ENCODE peak calls at places on chromosomes 7 and 10, in five cellular contexts. One of them, this sample, is unnamed.

GRCh38 chr7:151495360-151495759 is 24.3 kb downstream of the RHEB start:
- DNase-seq in gastrocnemius medialis: no peak
- DNase-seq in HepG2: no peak
- DNase-seq in esophagus squamous epithelium: no peak
- DNase-seq in uterus: no peak
- DNase-seq in this sample: no peak

GRCh38 chr7:138008588-138009349 is 6.9 kb upstream of the CREB3L2 start:
- DNase-seq in HepG2: peak
- DNase-seq in gastrocnemius medialis: no peak
- DNase-seq in esophagus squamous epithelium: no peak
- DNase-seq in uterus: peak
- DNase-seq in this sample: peak

GRCh38 chr7:6438427-6438826 is 9.3 kb downstream of the DAGLB start:
- DNase-seq in HepG2: no peak
- DNase-seq in esophagus squamous epithelium: no peak
- DNase-seq in uterus: no peak
- DNase-seq in gastrocnemius medialis: no peak
- DNase-seq in this sample: no peak

GRCh38 chr7:96770758-96771157 is 61.1 kb upstream of the SEM1 start:
- DNase-seq in HepG2: no peak
- DNase-seq in esophagus squamous epithelium: no peak
- DNase-seq in uterus: no peak
- DNase-seq in gastrocnemius medialis: no peak
- DNase-seq in this sample: no peak

GRCh38 chr10:93541402-93542357 is 24.8 kb upstream of the FFAR4 start:
- DNase-seq in uterus: no peak
- DNase-seq in esophagus squamous epithelium: no peak
- DNase-seq in HepG2: peak
- DNase-seq in gastrocnemius medialis: no peak
- DNase-seq in this sample: peak

GRCh38 chr7:836429-836828 is 4.2 kb downstream of the SUN1 start:
- DNase-seq in esophagus squamous epithelium: no peak
- DNase-seq in gastrocnemius medialis: no peak
- DNase-seq in HepG2: peak
- DNase-seq in uterus: peak
- DNase-seq in this sample: no peak

GRCh38 chr7:111239437-111239836 is 148.5 kb downstream of the LRRN3 start:
- DNase-seq in HepG2: no peak
- DNase-seq in esophagus squamous epithelium: no peak
- DNase-seq in uterus: no peak
- DNase-seq in gastrocnemius medialis: no peak
- DNase-seq in this sample: no peak

GRCh38 chr10:132462463-132463332 is 65.7 kb downstream of the PWWP2B start:
- DNase-seq in HepG2: no peak
- DNase-seq in uterus: no peak
- DNase-seq in gastrocnemius medialis: no peak
- DNase-seq in esophagus squamous epithelium: no peak
- DNase-seq in this sample: no peak

GRCh38 chr7:122304996-122305421 is 459 bp upstream of the FEZF1 start:
- DNase-seq in uterus: no peak
- DNase-seq in HepG2: no peak
- DNase-seq in gastrocnemius medialis: no peak
- DNase-seq in esophagus squamous epithelium: no peak
- DNase-seq in this sample: no peak

GRCh38 chr7:101035941-101036340 is 16.1 kb downstream of the MUC17 start:
- DNase-seq in gastrocnemius medialis: no peak
- DNase-seq in HepG2: no peak
- DNase-seq in uterus: no peak
- DNase-seq in esophagus squamous epithelium: no peak
- DNase-seq in this sample: no peak

GRCh38 chr10:60717852-60718251 is 60.4 kb upstream of the CDK1 start:
- DNase-seq in esophagus squamous epithelium: no peak
- DNase-seq in uterus: no peak
- DNase-seq in HepG2: no peak
- DNase-seq in gastrocnemius medialis: no peak
- DNase-seq in this sample: no peak

GRCh38 chr10:75512534-75512933 is 81.1 kb downstream of the LRMDA start:
- DNase-seq in uterus: no peak
- DNase-seq in HepG2: no peak
- DNase-seq in esophagus squamous epithelium: no peak
- DNase-seq in gastrocnemius medialis: no peak
- DNase-seq in this sample: no peak

GRCh38 chr10:101778781-101779543 is 3.0 kb upstream of the FGF8 start:
- DNase-seq in esophagus squamous epithelium: no peak
- DNase-seq in HepG2: no peak
- DNase-seq in gastrocnemius medialis: no peak
- DNase-seq in uterus: no peak
- DNase-seq in this sample: no peak

GRCh38 chr7:108296911-108297310 is 159.3 kb downstream of the NRCAM start:
- DNase-seq in esophagus squamous epithelium: no peak
- DNase-seq in uterus: no peak
- DNase-seq in gastrocnemius medialis: no peak
- DNase-seq in HepG2: no peak
- DNase-seq in this sample: no peak

GRCh38 chr7:158133057-158133456 is 454.6 kb downstream of the PTPRN2 start:
- DNase-seq in HepG2: no peak
- DNase-seq in gastrocnemius medialis: no peak
- DNase-seq in uterus: no peak
- DNase-seq in esophagus squamous epithelium: no peak
- DNase-seq in this sample: no peak

GRCh38 chr10:34669079-34669478 is 146.0 kb downstream of the PARD3 start:
- DNase-seq in esophagus squamous epithelium: no peak
- DNase-seq in gastrocnemius medialis: no peak
- DNase-seq in HepG2: no peak
- DNase-seq in uterus: no peak
- DNase-seq in this sample: no peak

GRCh38 chr10:119550802-119551201 is 8.3 kb upstream of the RGS10 start:
- DNase-seq in uterus: no peak
- DNase-seq in gastrocnemius medialis: no peak
- DNase-seq in HepG2: no peak
- DNase-seq in esophagus squamous epithelium: no peak
- DNase-seq in this sample: no peak

GRCh38 chr10:101565370-101565900 is 22.6 kb downstream of the POLL start:
- DNase-seq in HepG2: no peak
- DNase-seq in uterus: no peak
- DNase-seq in gastrocnemius medialis: no peak
- DNase-seq in esophagus squamous epithelium: no peak
- DNase-seq in this sample: no peak

GRCh38 chr10:101380353-101381017 is 26.5 kb downstream of the BTRC start:
- DNase-seq in HepG2: no peak
- DNase-seq in gastrocnemius medialis: no peak
- DNase-seq in esophagus squamous epithelium: no peak
- DNase-seq in uterus: no peak
- DNase-seq in this sample: no peak

GRCh38 chr10:69649771-69650550 is 19.9 kb downstream of the FAM241B start:
- DNase-seq in uterus: no peak
- DNase-seq in esophagus squamous epithelium: no peak
- DNase-seq in HepG2: no peak
- DNase-seq in gastrocnemius medialis: no peak
- DNase-seq in this sample: no peak

GRCh38 chr10:82866424-82867020 is 991.5 kb downstream of the NRG3 start:
- DNase-seq in uterus: no peak
- DNase-seq in esophagus squamous epithelium: no peak
- DNase-seq in HepG2: no peak
- DNase-seq in gastrocnemius medialis: no peak
- DNase-seq in this sample: no peak

GRCh38 chr7:55086413-55087201 is 67.8 kb downstream of the EGFR start:
- DNase-seq in gastrocnemius medialis: no peak
- DNase-seq in uterus: no peak
- DNase-seq in HepG2: peak
- DNase-seq in esophagus squamous epithelium: no peak
- DNase-seq in this sample: peak

GRCh38 chr10:104253106-104253505 is 1.6 kb upstream of the GSTO1 start:
- DNase-seq in gastrocnemius medialis: no peak
- DNase-seq in HepG2: peak
- DNase-seq in uterus: no peak
- DNase-seq in esophagus squamous epithelium: no peak
- DNase-seq in this sample: no peak

GRCh38 chr10:126294451-126294850 is 93.8 kb downstream of the ADAM12 start:
- DNase-seq in esophagus squamous epithelium: no peak
- DNase-seq in HepG2: no peak
- DNase-seq in uterus: no peak
- DNase-seq in gastrocnemius medialis: no peak
- DNase-seq in this sample: no peak

GRCh38 chr7:30026229-30027064 is at the start of gene FKBP14:
- DNase-seq in uterus: peak
- DNase-seq in gastrocnemius medialis: peak
- DNase-seq in esophagus squamous epithelium: peak
- DNase-seq in HepG2: peak
- DNase-seq in this sample: peak

GRCh38 chr7:118372530-118372929 is 148.0 kb downstream of the ANKRD7 start:
- DNase-seq in HepG2: no peak
- DNase-seq in uterus: no peak
- DNase-seq in gastrocnemius medialis: no peak
- DNase-seq in esophagus squamous epithelium: no peak
- DNase-seq in this sample: no peak

GRCh38 chr10:79412516-79412915 is 32.9 kb downstream of the ZCCHC24 start:
- DNase-seq in esophagus squamous epithelium: no peak
- DNase-seq in uterus: peak
- DNase-seq in gastrocnemius medialis: no peak
- DNase-seq in HepG2: no peak
- DNase-seq in this sample: no peak

GRCh38 chr7:104841798-104842197 is 172.2 kb upstream of the KMT2E start:
- DNase-seq in uterus: no peak
- DNase-seq in HepG2: no peak
- DNase-seq in esophagus squamous epithelium: no peak
- DNase-seq in gastrocnemius medialis: no peak
- DNase-seq in this sample: no peak

GRCh38 chr10:60569681-60570080 is 180.0 kb upstream of the ANK3 start:
- DNase-seq in gastrocnemius medialis: no peak
- DNase-seq in esophagus squamous epithelium: no peak
- DNase-seq in HepG2: no peak
- DNase-seq in uterus: no peak
- DNase-seq in this sample: no peak

GRCh38 chr7:2722591-2722990 is 34.6 kb downstream of the AMZ1 start:
- DNase-seq in gastrocnemius medialis: no peak
- DNase-seq in HepG2: no peak
- DNase-seq in uterus: no peak
- DNase-seq in esophagus squamous epithelium: no peak
- DNase-seq in this sample: no peak

GRCh38 chr7:124085168-124085567 is 52.3 kb upstream of the TMEM229A start:
- DNase-seq in uterus: no peak
- DNase-seq in esophagus squamous epithelium: no peak
- DNase-seq in HepG2: no peak
- DNase-seq in gastrocnemius medialis: no peak
- DNase-seq in this sample: no peak

GRCh38 chr10:5103481-5103880 is 9.3 kb downstream of the AKR1C3 start:
- DNase-seq in uterus: no peak
- DNase-seq in gastrocnemius medialis: no peak
- DNase-seq in HepG2: no peak
- DNase-seq in esophagus squamous epithelium: no peak
- DNase-seq in this sample: no peak

GRCh38 chr10:128594688-128595087 is 468.5 kb upstream of the MKI67 start:
- DNase-seq in uterus: no peak
- DNase-seq in HepG2: no peak
- DNase-seq in gastrocnemius medialis: no peak
- DNase-seq in esophagus squamous epithelium: no peak
- DNase-seq in this sample: no peak

GRCh38 chr7:128904381-128905197 is 5.9 kb downstream of the KCP start:
- DNase-seq in HepG2: peak
- DNase-seq in gastrocnemius medialis: no peak
- DNase-seq in uterus: no peak
- DNase-seq in esophagus squamous epithelium: no peak
- DNase-seq in this sample: no peak

GRCh38 chr7:50502001-50502684 is 52.0 kb upstream of the FIGNL1 start:
- DNase-seq in gastrocnemius medialis: peak
- DNase-seq in HepG2: no peak
- DNase-seq in esophagus squamous epithelium: no peak
- DNase-seq in uterus: peak
- DNase-seq in this sample: peak

GRCh38 chr10:77204171-77204570 is 433.4 kb downstream of the KCNMA1 start:
- DNase-seq in uterus: no peak
- DNase-seq in gastrocnemius medialis: no peak
- DNase-seq in esophagus squamous epithelium: no peak
- DNase-seq in HepG2: no peak
- DNase-seq in this sample: no peak

GRCh38 chr7:148940702-148941597 is 56.9 kb upstream of the EZH2 start:
- DNase-seq in HepG2: peak
- DNase-seq in uterus: peak
- DNase-seq in esophagus squamous epithelium: peak
- DNase-seq in gastrocnemius medialis: peak
- DNase-seq in this sample: peak
- TF ChIP-seq POLR2A in HepG2: peak
- TF ChIP-seq POLR2A in uterus: peak
- TF ChIP-seq POLR2A in esophagus squamous epithelium: peak
- TF ChIP-seq POLR2A in gastrocnemius medialis: peak
- TF ChIP-seq POLR2A in this sample: peak

GRCh38 chr10:44385423-44385725 is 477 bp upstream of the CXCL12 start:
- DNase-seq in esophagus squamous epithelium: no peak
- DNase-seq in uterus: no peak
- DNase-seq in gastrocnemius medialis: no peak
- DNase-seq in HepG2: no peak
- DNase-seq in this sample: no peak
- TF ChIP-seq POLR2A in esophagus squamous epithelium: no peak
- TF ChIP-seq POLR2A in uterus: no peak
- TF ChIP-seq POLR2A in gastrocnemius medialis: no peak
- TF ChIP-seq POLR2A in HepG2: no peak
- TF ChIP-seq POLR2A in this sample: no peak

DNA sequence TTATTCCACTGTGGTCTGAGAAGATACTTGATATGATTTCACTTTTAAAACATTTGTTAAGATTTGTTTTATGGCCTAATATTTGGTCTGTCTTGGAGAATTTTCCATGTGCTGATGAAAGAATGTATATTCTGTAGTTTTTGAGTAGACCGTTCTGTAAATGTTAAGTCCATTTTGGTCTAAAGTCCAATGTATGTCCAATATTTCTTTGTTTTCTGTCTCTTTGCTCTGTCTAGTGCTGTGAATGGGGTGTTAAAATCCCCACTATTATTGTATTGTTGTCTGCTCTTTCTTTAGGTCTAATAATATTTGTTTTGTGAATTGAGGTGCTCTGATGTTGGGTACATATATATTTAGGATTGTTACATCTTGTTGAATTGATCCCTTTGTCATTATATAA is 31.3 kb downstream of the DNAJC9 start:
- DNase-seq in uterus: no peak
- DNase-seq in gastrocnemius medialis: no peak
- DNase-seq in esophagus squamous epithelium: no peak
- DNase-seq in HepG2: peak
- DNase-seq in this sample: no peak
- TF ChIP-seq POLR2A in uterus: no peak
- TF ChIP-seq POLR2A in gastrocnemius medialis: no peak
- TF ChIP-seq POLR2A in esophagus squamous epithelium: no peak
- TF ChIP-seq POLR2A in HepG2: no peak
- TF ChIP-seq POLR2A in this sample: no peak

GRCh38 chr10:52318136-52318810 is 4.2 kb downstream of the DKK1 start:
- DNase-seq in gastrocnemius medialis: no peak
- DNase-seq in esophagus squamous epithelium: no peak
- DNase-seq in uterus: no peak
- DNase-seq in HepG2: no peak
- DNase-seq in this sample: no peak
- TF ChIP-seq POLR2A in gastrocnemius medialis: no peak
- TF ChIP-seq POLR2A in esophagus squamous epithelium: no peak
- TF ChIP-seq POLR2A in uterus: no peak
- TF ChIP-seq POLR2A in HepG2: no peak
- TF ChIP-seq POLR2A in this sample: peak